ENCODE peak calls at places on chromosomes 3 and 15, in ten cellular contexts. One of them, this sample, is unnamed.

GRCh38 chr3:42099020-42099765 is 8.0 kb downstream of the TRAK1 start:
- DNase-seq in AG04450: no peak
- DNase-seq in epithelial cell of esophagus: no peak
- DNase-seq in AG09319: no peak
- DNase-seq in body of pancreas: no peak
- DNase-seq in fibroblast of the aortic adventitia: no peak
- DNase-seq in IMR-90: no peak
- DNase-seq in tibial artery: no peak
- DNase-seq in AG04449: no peak
- DNase-seq in nephron progenitor cell: no peak
- DNase-seq in this sample: no peak

GRCh38 chr3:157073810-157074209 is 86.1 kb downstream of the CCNL1 start:
- DNase-seq in AG04450: no peak
- DNase-seq in epithelial cell of esophagus: no peak
- DNase-seq in AG09319: peak
- DNase-seq in body of pancreas: no peak
- DNase-seq in fibroblast of the aortic adventitia: peak
- DNase-seq in IMR-90: peak
- DNase-seq in tibial artery: no peak
- DNase-seq in AG04449: no peak
- DNase-seq in nephron progenitor cell: no peak
- DNase-seq in this sample: no peak

GRCh38 chr15:79442911-79443310 is 10.8 kb downstream of the MINAR1 start:
- DNase-seq in AG04450: no peak
- DNase-seq in epithelial cell of esophagus: no peak
- DNase-seq in AG09319: no peak
- DNase-seq in body of pancreas: no peak
- DNase-seq in fibroblast of the aortic adventitia: no peak
- DNase-seq in IMR-90: no peak
- DNase-seq in tibial artery: no peak
- DNase-seq in AG04449: no peak
- DNase-seq in nephron progenitor cell: peak
- DNase-seq in this sample: no peak

GRCh38 chr3:156216216-156216615 is 95.8 kb downstream of the KCNAB1 start:
- DNase-seq in AG04450: no peak
- DNase-seq in epithelial cell of esophagus: no peak
- DNase-seq in AG09319: no peak
- DNase-seq in body of pancreas: no peak
- DNase-seq in fibroblast of the aortic adventitia: no peak
- DNase-seq in IMR-90: no peak
- DNase-seq in tibial artery: no peak
- DNase-seq in AG04449: no peak
- DNase-seq in nephron progenitor cell: no peak
- DNase-seq in this sample: no peak

GRCh38 chr3:170499562-170500156 is 81.0 kb downstream of the CLDN11 start:
- DNase-seq in AG04450: peak
- DNase-seq in epithelial cell of esophagus: peak
- DNase-seq in AG09319: peak
- DNase-seq in body of pancreas: peak
- DNase-seq in fibroblast of the aortic adventitia: peak
- DNase-seq in IMR-90: peak
- DNase-seq in tibial artery: no peak
- DNase-seq in AG04449: no peak
- DNase-seq in nephron progenitor cell: no peak
- DNase-seq in this sample: no peak

GRCh38 chr15:47897525-47897924 is 180.2 kb downstream of the SEMA6D start:
- DNase-seq in AG04450: no peak
- DNase-seq in epithelial cell of esophagus: peak
- DNase-seq in AG09319: no peak
- DNase-seq in body of pancreas: no peak
- DNase-seq in fibroblast of the aortic adventitia: no peak
- DNase-seq in IMR-90: no peak
- DNase-seq in tibial artery: no peak
- DNase-seq in AG04449: no peak
- DNase-seq in nephron progenitor cell: no peak
- DNase-seq in this sample: no peak

GRCh38 chr15:33069161-33069560 is 125.4 kb downstream of the FMN1 start:
- DNase-seq in AG04450: no peak
- DNase-seq in epithelial cell of esophagus: no peak
- DNase-seq in AG09319: no peak
- DNase-seq in body of pancreas: no peak
- DNase-seq in fibroblast of the aortic adventitia: no peak
- DNase-seq in IMR-90: no peak
- DNase-seq in tibial artery: no peak
- DNase-seq in AG04449: no peak
- DNase-seq in nephron progenitor cell: no peak
- DNase-seq in this sample: no peak

GRCh38 chr15:78179906-78180305 is 30.7 kb downstream of the IDH3A start:
- DNase-seq in AG04450: no peak
- DNase-seq in epithelial cell of esophagus: no peak
- DNase-seq in AG09319: no peak
- DNase-seq in body of pancreas: no peak
- DNase-seq in fibroblast of the aortic adventitia: no peak
- DNase-seq in IMR-90: no peak
- DNase-seq in tibial artery: no peak
- DNase-seq in AG04449: no peak
- DNase-seq in nephron progenitor cell: no peak
- DNase-seq in this sample: no peak

GRCh38 chr3:132344666-132345280 is 27.6 kb downstream of the ACP3 start:
- DNase-seq in AG04450: no peak
- DNase-seq in epithelial cell of esophagus: peak
- DNase-seq in AG09319: no peak
- DNase-seq in body of pancreas: no peak
- DNase-seq in fibroblast of the aortic adventitia: peak
- DNase-seq in IMR-90: peak
- DNase-seq in tibial artery: no peak
- DNase-seq in AG04449: no peak
- DNase-seq in nephron progenitor cell: no peak
- DNase-seq in this sample: no peak

GRCh38 chr3:38646630-38647029 is 2.9 kb downstream of the SCN5A start:
- DNase-seq in AG04450: no peak
- DNase-seq in epithelial cell of esophagus: peak
- DNase-seq in AG09319: no peak
- DNase-seq in body of pancreas: no peak
- DNase-seq in fibroblast of the aortic adventitia: peak
- DNase-seq in IMR-90: peak
- DNase-seq in tibial artery: peak
- DNase-seq in AG04449: no peak
- DNase-seq in nephron progenitor cell: no peak
- DNase-seq in this sample: no peak

GRCh38 chr3:152193673-152194267 is 75.0 kb upstream of the MBNL1 start:
- DNase-seq in AG04450: no peak
- DNase-seq in epithelial cell of esophagus: no peak
- DNase-seq in AG09319: no peak
- DNase-seq in body of pancreas: no peak
- DNase-seq in fibroblast of the aortic adventitia: no peak
- DNase-seq in IMR-90: no peak
- DNase-seq in tibial artery: no peak
- DNase-seq in AG04449: no peak
- DNase-seq in nephron progenitor cell: no peak
- DNase-seq in this sample: no peak

GRCh38 chr3:176951586-176952292 is 245.5 kb downstream of the TBL1XR1 start:
- DNase-seq in AG04450: no peak
- DNase-seq in epithelial cell of esophagus: no peak
- DNase-seq in AG09319: no peak
- DNase-seq in body of pancreas: no peak
- DNase-seq in fibroblast of the aortic adventitia: peak
- DNase-seq in IMR-90: peak
- DNase-seq in tibial artery: no peak
- DNase-seq in AG04449: no peak
- DNase-seq in nephron progenitor cell: no peak
- DNase-seq in this sample: no peak

GRCh38 chr15:68204776-68205557 is at the start of gene CALML4:
- DNase-seq in AG04450: no peak
- DNase-seq in epithelial cell of esophagus: no peak
- DNase-seq in AG09319: no peak
- DNase-seq in body of pancreas: peak
- DNase-seq in fibroblast of the aortic adventitia: peak
- DNase-seq in IMR-90: no peak
- DNase-seq in tibial artery: no peak
- DNase-seq in AG04449: no peak
- DNase-seq in nephron progenitor cell: peak
- DNase-seq in this sample: no peak

GRCh38 chr3:113751145-113751544 is 4.3 kb downstream of the ATP6V1A start:
- DNase-seq in AG04450: no peak
- DNase-seq in epithelial cell of esophagus: no peak
- DNase-seq in AG09319: no peak
- DNase-seq in body of pancreas: no peak
- DNase-seq in fibroblast of the aortic adventitia: no peak
- DNase-seq in IMR-90: no peak
- DNase-seq in tibial artery: no peak
- DNase-seq in AG04449: no peak
- DNase-seq in nephron progenitor cell: no peak
- DNase-seq in this sample: no peak

GRCh38 chr3:55601366-55602080 is 114.4 kb upstream of the WNT5A start:
- DNase-seq in AG04450: no peak
- DNase-seq in epithelial cell of esophagus: no peak
- DNase-seq in AG09319: no peak
- DNase-seq in body of pancreas: no peak
- DNase-seq in fibroblast of the aortic adventitia: no peak
- DNase-seq in IMR-90: no peak
- DNase-seq in tibial artery: no peak
- DNase-seq in AG04449: no peak
- DNase-seq in nephron progenitor cell: no peak
- DNase-seq in this sample: no peak

DNA sequence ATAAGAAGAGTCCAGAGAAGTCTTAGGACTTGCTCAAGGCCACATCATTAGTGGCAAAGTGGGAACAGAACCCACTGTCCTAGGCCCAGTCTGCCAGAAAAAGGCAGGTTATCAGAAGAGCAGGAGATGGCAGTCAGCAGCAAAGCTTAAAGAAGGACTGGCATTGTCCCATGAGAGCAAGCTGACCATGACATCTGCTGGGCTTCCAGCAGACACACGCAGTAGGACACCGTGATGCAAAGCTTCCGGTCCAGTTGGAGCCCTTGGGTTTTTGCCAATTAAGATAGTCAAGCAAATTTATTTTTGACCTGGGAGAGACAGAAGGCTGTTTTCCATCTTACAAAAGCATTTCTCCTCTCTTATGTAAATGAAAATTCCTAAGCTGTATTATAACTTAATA is 42.1 kb downstream of the ZBTB38 start:
- DNase-seq in AG04450: no peak
- DNase-seq in epithelial cell of esophagus: no peak
- DNase-seq in AG09319: no peak
- DNase-seq in body of pancreas: peak
- DNase-seq in fibroblast of the aortic adventitia: peak
- DNase-seq in IMR-90: peak
- DNase-seq in tibial artery: no peak
- DNase-seq in AG04449: no peak
- DNase-seq in nephron progenitor cell: no peak
- DNase-seq in this sample: no peak
- TF ChIP-seq CTCF in AG04450: no peak
- TF ChIP-seq CTCF in epithelial cell of esophagus: no peak
- TF ChIP-seq CTCF in AG09319: no peak
- TF ChIP-seq CTCF in body of pancreas: no peak
- TF ChIP-seq CTCF in fibroblast of the aortic adventitia: no peak
- TF ChIP-seq CTCF in IMR-90: no peak
- TF ChIP-seq CTCF in tibial artery: no peak
- TF ChIP-seq CTCF in AG04449: no peak
- TF ChIP-seq CTCF in nephron progenitor cell: no peak
- TF ChIP-seq CTCF in this sample: no peak

DNA sequence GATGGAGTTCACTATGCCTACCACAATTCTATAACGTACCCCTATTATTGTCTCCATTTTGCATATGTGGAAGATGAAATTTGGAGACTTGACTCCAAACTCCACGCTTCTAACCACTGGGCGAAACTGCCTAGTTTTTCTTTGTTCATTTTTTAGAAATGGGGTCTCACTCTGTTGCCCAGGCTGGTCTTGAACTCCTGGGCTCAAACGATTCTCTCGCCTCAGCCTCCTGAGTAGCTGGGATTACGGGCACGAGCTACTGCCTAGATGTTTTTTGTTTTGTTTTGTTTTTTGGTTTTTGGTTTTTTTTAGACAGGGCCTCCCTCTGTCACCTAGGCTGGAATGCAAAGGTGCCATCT is 584 bp upstream of the RPL32 start:
- DNase-seq in AG04450: no peak
- DNase-seq in epithelial cell of esophagus: no peak
- DNase-seq in AG09319: no peak
- DNase-seq in body of pancreas: no peak
- DNase-seq in fibroblast of the aortic adventitia: no peak
- DNase-seq in IMR-90: no peak
- DNase-seq in tibial artery: no peak
- DNase-seq in AG04449: no peak
- DNase-seq in nephron progenitor cell: no peak
- DNase-seq in this sample: no peak
- TF ChIP-seq CTCF in AG04450: no peak
- TF ChIP-seq CTCF in epithelial cell of esophagus: no peak
- TF ChIP-seq CTCF in AG09319: no peak
- TF ChIP-seq CTCF in body of pancreas: no peak
- TF ChIP-seq CTCF in fibroblast of the aortic adventitia: no peak
- TF ChIP-seq CTCF in IMR-90: no peak
- TF ChIP-seq CTCF in tibial artery: peak
- TF ChIP-seq CTCF in AG04449: no peak
- TF ChIP-seq CTCF in nephron progenitor cell: no peak
- TF ChIP-seq CTCF in this sample: peak

DNA sequence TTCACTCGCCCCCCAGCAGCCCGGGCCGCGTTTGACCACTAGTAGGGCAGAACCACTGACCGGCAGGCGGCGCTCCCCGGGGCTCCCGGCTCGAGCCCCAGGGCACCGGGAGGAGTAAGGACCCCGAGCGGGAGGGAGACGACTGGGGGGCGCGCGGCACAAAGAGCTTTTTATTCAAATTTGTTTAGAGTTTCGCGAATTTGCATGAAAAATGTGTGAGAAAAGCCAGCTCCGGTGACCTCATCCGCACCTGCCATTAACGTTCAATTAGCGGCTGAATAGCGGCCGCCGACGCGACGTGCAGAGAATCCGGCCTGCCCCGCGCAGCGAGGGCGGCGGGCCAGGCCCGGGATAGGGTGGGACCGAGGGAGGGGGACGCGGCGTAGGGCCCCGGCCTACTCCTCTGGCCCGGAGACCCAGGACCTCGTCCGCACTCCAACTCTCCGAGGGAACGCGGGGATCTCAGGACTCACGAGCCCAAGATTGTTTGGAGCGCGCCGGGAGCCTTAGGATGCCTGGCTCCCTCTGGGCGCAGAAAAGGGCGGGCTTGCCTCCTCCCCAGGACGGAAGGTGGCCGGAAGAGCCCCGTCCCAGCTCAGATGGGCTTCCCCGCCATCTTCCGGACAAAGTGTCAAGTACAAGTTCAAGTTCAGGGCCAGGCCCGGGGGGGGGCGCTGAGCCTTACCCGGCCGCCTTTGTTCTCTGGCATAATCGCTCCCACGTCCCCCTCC is 64.9 kb upstream of the POLG start:
- DNase-seq in AG04450: no peak
- DNase-seq in epithelial cell of esophagus: peak
- DNase-seq in AG09319: no peak
- DNase-seq in body of pancreas: no peak
- DNase-seq in fibroblast of the aortic adventitia: no peak
- DNase-seq in IMR-90: no peak
- DNase-seq in tibial artery: no peak
- DNase-seq in AG04449: no peak
- DNase-seq in nephron progenitor cell: peak
- DNase-seq in this sample: peak
- TF ChIP-seq CTCF in AG04450: peak
- TF ChIP-seq CTCF in epithelial cell of esophagus: peak
- TF ChIP-seq CTCF in AG09319: peak
- TF ChIP-seq CTCF in body of pancreas: peak
- TF ChIP-seq CTCF in fibroblast of the aortic adventitia: peak
- TF ChIP-seq CTCF in IMR-90: no peak
- TF ChIP-seq CTCF in tibial artery: no peak
- TF ChIP-seq CTCF in AG04449: peak
- TF ChIP-seq CTCF in nephron progenitor cell: peak
- TF ChIP-seq CTCF in this sample: peak

GRCh38 chr15:58115692-58116091 is 22.5 kb upstream of the AQP9 start:
- DNase-seq in AG04450: no peak
- DNase-seq in epithelial cell of esophagus: peak
- DNase-seq in AG09319: no peak
- DNase-seq in body of pancreas: no peak
- DNase-seq in fibroblast of the aortic adventitia: peak
- DNase-seq in IMR-90: no peak
- DNase-seq in tibial artery: no peak
- DNase-seq in AG04449: no peak
- DNase-seq in nephron progenitor cell: no peak
- DNase-seq in this sample: no peak
- TF ChIP-seq CTCF in AG04450: peak
- TF ChIP-seq CTCF in epithelial cell of esophagus: peak
- TF ChIP-seq CTCF in AG09319: peak
- TF ChIP-seq CTCF in body of pancreas: peak
- TF ChIP-seq CTCF in fibroblast of the aortic adventitia: peak
- TF ChIP-seq CTCF in IMR-90: no peak
- TF ChIP-seq CTCF in tibial artery: no peak
- TF ChIP-seq CTCF in AG04449: peak
- TF ChIP-seq CTCF in nephron progenitor cell: no peak
- TF ChIP-seq CTCF in this sample: no peak